ENCODE peak calls at places on chromosomes 12 and 14, in ten cellular contexts. One of them, this sample, is unnamed.

GRCh38 chr12:29818925-29819324 is 35.2 kb upstream of the TMTC1 start:
- DNase-seq in fibroblast of the aortic adventitia: peak
- DNase-seq in immature natural killer cell: no peak
- DNase-seq in cardiac muscle cell: peak
- DNase-seq in HFFc6: no peak
- DNase-seq in activated T-cell treated with anti-CD3 and anti-CD28 coated beads for 1 hour: no peak
- DNase-seq in activated CD4-positive, alpha-beta T cell treated with anti-CD3 and anti-CD28 coated beads for 1 hour: no peak
- DNase-seq in fibroblast of lung: no peak
- DNase-seq in NCI-H1048: no peak
- DNase-seq in NCI-H1105: no peak
- DNase-seq in this sample: no peak

GRCh38 chr12:103877934-103878510 is 37.0 kb upstream of the NT5DC3 start:
- DNase-seq in fibroblast of the aortic adventitia: peak
- DNase-seq in immature natural killer cell: peak
- DNase-seq in cardiac muscle cell: peak
- DNase-seq in HFFc6: peak
- DNase-seq in activated T-cell treated with anti-CD3 and anti-CD28 coated beads for 1 hour: peak
- DNase-seq in activated CD4-positive, alpha-beta T cell treated with anti-CD3 and anti-CD28 coated beads for 1 hour: no peak
- DNase-seq in fibroblast of lung: peak
- DNase-seq in NCI-H1048: peak
- DNase-seq in NCI-H1105: peak
- DNase-seq in this sample: peak

GRCh38 chr12:18998343-18999270 is 130.9 kb upstream of the PLEKHA5 start:
- DNase-seq in fibroblast of the aortic adventitia: peak
- DNase-seq in immature natural killer cell: no peak
- DNase-seq in cardiac muscle cell: peak
- DNase-seq in HFFc6: peak
- DNase-seq in activated T-cell treated with anti-CD3 and anti-CD28 coated beads for 1 hour: no peak
- DNase-seq in activated CD4-positive, alpha-beta T cell treated with anti-CD3 and anti-CD28 coated beads for 1 hour: no peak
- DNase-seq in fibroblast of lung: peak
- DNase-seq in NCI-H1048: no peak
- DNase-seq in NCI-H1105: no peak
- DNase-seq in this sample: no peak

GRCh38 chr14:91649930-91650329 is 82.0 kb downstream of the CATSPERB start:
- DNase-seq in fibroblast of the aortic adventitia: peak
- DNase-seq in immature natural killer cell: peak
- DNase-seq in cardiac muscle cell: peak
- DNase-seq in HFFc6: peak
- DNase-seq in activated T-cell treated with anti-CD3 and anti-CD28 coated beads for 1 hour: peak
- DNase-seq in activated CD4-positive, alpha-beta T cell treated with anti-CD3 and anti-CD28 coated beads for 1 hour: no peak
- DNase-seq in fibroblast of lung: peak
- DNase-seq in NCI-H1048: no peak
- DNase-seq in NCI-H1105: no peak
- DNase-seq in this sample: no peak

GRCh38 chr12:8033153-8034044 is 883 bp downstream of the FOXJ2 start:
- DNase-seq in fibroblast of the aortic adventitia: no peak
- DNase-seq in immature natural killer cell: peak
- DNase-seq in cardiac muscle cell: peak
- DNase-seq in HFFc6: peak
- DNase-seq in activated T-cell treated with anti-CD3 and anti-CD28 coated beads for 1 hour: peak
- DNase-seq in activated CD4-positive, alpha-beta T cell treated with anti-CD3 and anti-CD28 coated beads for 1 hour: no peak
- DNase-seq in fibroblast of lung: peak
- DNase-seq in NCI-H1048: no peak
- DNase-seq in NCI-H1105: peak
- DNase-seq in this sample: peak

GRCh38 chr12:75207338-75208083 is 2.1 kb downstream of the KCNC2 start:
- DNase-seq in fibroblast of the aortic adventitia: no peak
- DNase-seq in immature natural killer cell: no peak
- DNase-seq in cardiac muscle cell: no peak
- DNase-seq in HFFc6: no peak
- DNase-seq in activated T-cell treated with anti-CD3 and anti-CD28 coated beads for 1 hour: no peak
- DNase-seq in activated CD4-positive, alpha-beta T cell treated with anti-CD3 and anti-CD28 coated beads for 1 hour: no peak
- DNase-seq in fibroblast of lung: no peak
- DNase-seq in NCI-H1048: no peak
- DNase-seq in NCI-H1105: no peak
- DNase-seq in this sample: no peak

GRCh38 chr14:79248771-79249170 is 962.5 kb downstream of the DIO2 start:
- DNase-seq in fibroblast of the aortic adventitia: no peak
- DNase-seq in immature natural killer cell: no peak
- DNase-seq in cardiac muscle cell: no peak
- DNase-seq in HFFc6: no peak
- DNase-seq in activated T-cell treated with anti-CD3 and anti-CD28 coated beads for 1 hour: no peak
- DNase-seq in activated CD4-positive, alpha-beta T cell treated with anti-CD3 and anti-CD28 coated beads for 1 hour: no peak
- DNase-seq in fibroblast of lung: no peak
- DNase-seq in NCI-H1048: no peak
- DNase-seq in NCI-H1105: no peak
- DNase-seq in this sample: no peak

GRCh38 chr14:31291210-31291609 is 83.6 kb upstream of the HECTD1 start:
- DNase-seq in fibroblast of the aortic adventitia: no peak
- DNase-seq in immature natural killer cell: no peak
- DNase-seq in cardiac muscle cell: no peak
- DNase-seq in HFFc6: no peak
- DNase-seq in activated T-cell treated with anti-CD3 and anti-CD28 coated beads for 1 hour: no peak
- DNase-seq in activated CD4-positive, alpha-beta T cell treated with anti-CD3 and anti-CD28 coated beads for 1 hour: no peak
- DNase-seq in fibroblast of lung: peak
- DNase-seq in NCI-H1048: no peak
- DNase-seq in NCI-H1105: no peak
- DNase-seq in this sample: no peak

GRCh38 chr14:21081521-21082184 is 11.5 kb downstream of the ARHGEF40 start:
- DNase-seq in fibroblast of the aortic adventitia: no peak
- DNase-seq in immature natural killer cell: no peak
- DNase-seq in cardiac muscle cell: no peak
- DNase-seq in HFFc6: no peak
- DNase-seq in activated T-cell treated with anti-CD3 and anti-CD28 coated beads for 1 hour: no peak
- DNase-seq in activated CD4-positive, alpha-beta T cell treated with anti-CD3 and anti-CD28 coated beads for 1 hour: no peak
- DNase-seq in fibroblast of lung: no peak
- DNase-seq in NCI-H1048: no peak
- DNase-seq in NCI-H1105: no peak
- DNase-seq in this sample: no peak

GRCh38 chr14:60863251-60863650 is 117.6 kb downstream of the TRMT5 start:
- DNase-seq in fibroblast of the aortic adventitia: no peak
- DNase-seq in immature natural killer cell: no peak
- DNase-seq in cardiac muscle cell: no peak
- DNase-seq in HFFc6: no peak
- DNase-seq in activated T-cell treated with anti-CD3 and anti-CD28 coated beads for 1 hour: no peak
- DNase-seq in activated CD4-positive, alpha-beta T cell treated with anti-CD3 and anti-CD28 coated beads for 1 hour: no peak
- DNase-seq in fibroblast of lung: no peak
- DNase-seq in NCI-H1048: no peak
- DNase-seq in NCI-H1105: no peak
- DNase-seq in this sample: no peak

GRCh38 chr14:31420013-31420318 is 384 bp downstream of the HEATR5A start:
- DNase-seq in fibroblast of the aortic adventitia: no peak
- DNase-seq in immature natural killer cell: no peak
- DNase-seq in cardiac muscle cell: no peak
- DNase-seq in HFFc6: no peak
- DNase-seq in activated T-cell treated with anti-CD3 and anti-CD28 coated beads for 1 hour: peak
- DNase-seq in activated CD4-positive, alpha-beta T cell treated with anti-CD3 and anti-CD28 coated beads for 1 hour: no peak
- DNase-seq in fibroblast of lung: no peak
- DNase-seq in NCI-H1048: no peak
- DNase-seq in NCI-H1105: peak
- DNase-seq in this sample: no peak

GRCh38 chr14:31939934-31940333 is 137.2 kb upstream of the ARHGAP5 start:
- DNase-seq in fibroblast of the aortic adventitia: no peak
- DNase-seq in immature natural killer cell: no peak
- DNase-seq in cardiac muscle cell: no peak
- DNase-seq in HFFc6: no peak
- DNase-seq in activated T-cell treated with anti-CD3 and anti-CD28 coated beads for 1 hour: no peak
- DNase-seq in activated CD4-positive, alpha-beta T cell treated with anti-CD3 and anti-CD28 coated beads for 1 hour: no peak
- DNase-seq in fibroblast of lung: no peak
- DNase-seq in NCI-H1048: no peak
- DNase-seq in NCI-H1105: no peak
- DNase-seq in this sample: no peak